ENCODE peak calls at places on chromosomes 2 and 18, in ten cellular contexts. One of them, this sample, is unnamed.

GRCh38 chr18:46456691-46457090 is 200.3 kb downstream of the LOXHD1 start:
- DNase-seq in choroid plexus epithelial cell: no peak
- DNase-seq in kidney glomerular epithelial cell: no peak
- DNase-seq in adipocyte: no peak
- DNase-seq in KG1: no peak
- DNase-seq in heart left ventricle: no peak
- DNase-seq in Jurkat, Clone E6-1: no peak
- DNase-seq in NCI-H1417: no peak
- DNase-seq in cerebellar cortex: no peak
- DNase-seq in CD4-positive, alpha-beta T cell: no peak
- DNase-seq in this sample: no peak

GRCh38 chr2:102520009-102520408 is 47.0 kb downstream of the SLC9A4 start:
- DNase-seq in NCI-H1417: peak; percentile 52
- DNase-seq in heart left ventricle: no peak
- DNase-seq in cerebellar cortex: peak; percentile 9
- DNase-seq in adipocyte: peak; percentile 15
- DNase-seq in choroid plexus epithelial cell: peak; percentile 61
- DNase-seq in Jurkat, Clone E6-1: peak; percentile 26
- DNase-seq in kidney glomerular epithelial cell: no peak
- DNase-seq in CD4-positive, alpha-beta T cell: no peak
- DNase-seq in KG1: no peak
- DNase-seq in this sample: no peak

GRCh38 chr2:138207531-138207930 is 243.3 kb downstream of the HNMT start:
- DNase-seq in heart left ventricle: no peak
- DNase-seq in cerebellar cortex: no peak
- DNase-seq in CD4-positive, alpha-beta T cell: no peak
- DNase-seq in Jurkat, Clone E6-1: no peak
- DNase-seq in NCI-H1417: no peak
- DNase-seq in adipocyte: no peak
- DNase-seq in choroid plexus epithelial cell: no peak
- DNase-seq in KG1: no peak
- DNase-seq in kidney glomerular epithelial cell: peak; percentile 31
- DNase-seq in this sample: no peak

GRCh38 chr18:77366725-77367641 is 117.3 kb downstream of the GALR1 start:
- DNase-seq in kidney glomerular epithelial cell: peak; percentile 83
- DNase-seq in NCI-H1417: peak; percentile 95
- DNase-seq in choroid plexus epithelial cell: peak; percentile 87
- DNase-seq in Jurkat, Clone E6-1: no peak
- DNase-seq in CD4-positive, alpha-beta T cell: no peak
- DNase-seq in heart left ventricle: no peak
- DNase-seq in KG1: no peak
- DNase-seq in cerebellar cortex: no peak
- DNase-seq in adipocyte: peak; percentile 1
- DNase-seq in this sample: no peak

GRCh38 chr18:37574113-37574512 is 8.5 kb upstream of the CELF4 start:
- DNase-seq in adipocyte: no peak
- DNase-seq in KG1: no peak
- DNase-seq in kidney glomerular epithelial cell: peak; percentile 12
- DNase-seq in choroid plexus epithelial cell: no peak
- DNase-seq in heart left ventricle: no peak
- DNase-seq in CD4-positive, alpha-beta T cell: no peak
- DNase-seq in Jurkat, Clone E6-1: no peak
- DNase-seq in NCI-H1417: no peak
- DNase-seq in cerebellar cortex: no peak
- DNase-seq in this sample: no peak

GRCh38 chr2:7633556-7634153 is 716.4 kb downstream of the RNF144A start:
- DNase-seq in Jurkat, Clone E6-1: no peak
- DNase-seq in KG1: no peak
- DNase-seq in cerebellar cortex: no peak
- DNase-seq in CD4-positive, alpha-beta T cell: no peak
- DNase-seq in NCI-H1417: peak; percentile 95
- DNase-seq in kidney glomerular epithelial cell: no peak
- DNase-seq in choroid plexus epithelial cell: no peak
- DNase-seq in heart left ventricle: no peak
- DNase-seq in adipocyte: no peak
- DNase-seq in this sample: no peak

GRCh38 chr18:50644807-50645206 is 84.9 kb downstream of the MAPK4 start:
- DNase-seq in Jurkat, Clone E6-1: no peak
- DNase-seq in heart left ventricle: no peak
- DNase-seq in cerebellar cortex: no peak
- DNase-seq in adipocyte: no peak
- DNase-seq in choroid plexus epithelial cell: peak; percentile 34
- DNase-seq in NCI-H1417: peak; percentile 10
- DNase-seq in CD4-positive, alpha-beta T cell: no peak
- DNase-seq in KG1: no peak
- DNase-seq in kidney glomerular epithelial cell: no peak
- DNase-seq in this sample: no peak

GRCh38 chr2:85589166-85589565 is 4.9 kb downstream of the VAMP5 start:
- DNase-seq in cerebellar cortex: no peak
- DNase-seq in adipocyte: no peak
- DNase-seq in NCI-H1417: no peak
- DNase-seq in Jurkat, Clone E6-1: no peak
- DNase-seq in choroid plexus epithelial cell: no peak
- DNase-seq in heart left ventricle: no peak
- DNase-seq in CD4-positive, alpha-beta T cell: no peak
- DNase-seq in KG1: no peak
- DNase-seq in kidney glomerular epithelial cell: no peak
- DNase-seq in this sample: no peak

This sample was measured in SIG-M5.